ENCODE peak calls at places on chromosomes 3 and 15, in four cellular contexts. W, T, E and X are unnamed samples.

GRCh38 chr15:42707068-42707467 is 29.9 kb downstream of the CDAN1 start:
- DNase-seq in E (no peak), W (no peak), T (no peak), X (no peak)

GRCh38 chr3:194554488-194555098 is 67.8 kb upstream of the ATP13A3 start:
- DNase-seq in E (peak; percentile 70), T (no peak), W (no peak), X (no peak)

GRCh38 chr15:44381223-44381622 is 46.2 kb upstream of the CTDSPL2 start:
- DNase-seq in T (no peak), W (no peak), E (no peak), X (no peak)

GRCh38 chr15:38905634-38906033 is 341.0 kb upstream of the RASGRP1 start:
- DNase-seq in E (no peak), W (no peak), T (no peak), X (no peak)

GRCh38 chr15:57160823-57161560 is 215.3 kb upstream of the CGNL1 start:
- DNase-seq in E (no peak), W (no peak), T (no peak), X (no peak)

GRCh38 chr3:179105881-179106280 is 34.3 kb upstream of the ZMAT3 start:
- DNase-seq in T (no peak), E (no peak), W (no peak), X (no peak)

GRCh38 chr3:168061332-168061996 is 34.3 kb downstream of the GOLIM4 start:
- DNase-seq in E (no peak), W (no peak), T (no peak), X (no peak)

GRCh38 chr3:141070727-141071357 is 19.7 kb downstream of the SPSB4 start:
- DNase-seq in W (no peak), E (peak; percentile 48), T (peak; percentile 15), X (no peak)

GRCh38 chr3:144947895-144948294 is 976.3 kb downstream of the DIPK2A start:
- DNase-seq in T (no peak), E (no peak), W (no peak), X (no peak)

GRCh38 chr3:80285370-80285769 is 517.6 kb upstream of the ROBO1 start:
- DNase-seq in E (no peak), W (no peak), T (no peak), X (no peak)

GRCh38 chr3:69739204-69740102 is at the start of gene MITF:
- DNase-seq in W (peak; percentile 92), T (peak; percentile 94), E (peak; percentile 96), X (no peak)

GRCh38 chr3:102036472-102036871 is 187.2 kb downstream of the NFKBIZ start:
- DNase-seq in E (no peak), W (no peak), T (no peak), X (no peak)

GRCh38 chr3:8239095-8239494 is 262.5 kb upstream of the LMCD1 start:
- DNase-seq in W (no peak), T (no peak), E (no peak), X (no peak)

GRCh38 chr15:40929730-40930429 is 740 bp downstream of the DLL4 start:
- DNase-seq in W (peak; percentile 85), E (no peak), T (peak; percentile 75), X (no peak)

GRCh38 chr15:34275154-34275553 is 50.3 kb downstream of the EMC4 start:
- DNase-seq in T (no peak), W (no peak), E (no peak), X (no peak)

GRCh38 chr3:182597621-182598041 is 195.7 kb upstream of the ATP11B start:
- DNase-seq in T (no peak), E (no peak), W (no peak), X (no peak)

GRCh38 chr3:150602426-150603089 is 563 bp upstream of the SELENOT start:
- DNase-seq in T (no peak), W (no peak), E (no peak), X (no peak)